ENCODE peak calls at places on chromosomes 13 and 19, in five cellular contexts. I, F, K, C and X are unnamed samples.

GRCh38 chr19:28076628-28077027 is 1136.3 kb downstream of the UQCRFS1 start:
- DNase-seq in I (no peak), F (no peak), K (no peak), C (no peak), X (no peak)

GRCh38 chr19:8392017-8392591 is 1.9 kb downstream of the RAB11B start:
- DNase-seq in I (no peak), F (peak), K (no peak), C (no peak), X (no peak)

GRCh38 chr19:17052439-17052838 is 22.8 kb downstream of the HAUS8 start:
- DNase-seq in I (peak), F (peak), K (no peak), C (no peak), X (peak)

GRCh38 chr19:2616741-2617392 is 85.6 kb downstream of the GNG7 start:
- DNase-seq in I (peak), F (no peak), K (no peak), C (no peak), X (no peak)

GRCh38 chr13:93318538-93318937 is 91.9 kb downstream of the GPC6 start:
- DNase-seq in I (no peak), F (no peak), K (no peak), C (no peak), X (no peak)

GRCh38 chr19:36140289-36141038 is 598 bp downstream of the CAPNS1 start:
- DNase-seq in I (peak), F (peak), K (peak), C (no peak), X (peak)

GRCh38 chr13:45847554-45848224 is 3.9 kb downstream of the SIAH3 start:
- DNase-seq in I (peak), F (no peak), K (no peak), C (no peak), X (no peak)

GRCh38 chr13:34174671-34175145 is 356.8 kb downstream of the RFC3 start:
- DNase-seq in I (no peak), F (peak), K (no peak), C (no peak), X (no peak)

GRCh38 chr13:65597839-65598818 is 1632.0 kb downstream of the PCDH9 start:
- DNase-seq in I (no peak), F (peak), K (no peak), C (no peak), X (no peak)

GRCh38 chr19:49344516-49345423 is 9.6 kb downstream of the CD37 start:
- DNase-seq in I (no peak), F (no peak), K (no peak), C (no peak), X (no peak)

GRCh38 chr19:812819-813358 is 8.9 kb downstream of the PLPPR3 start:
- DNase-seq in I (no peak), F (no peak), K (no peak), C (no peak), X (no peak)

GRCh38 chr19:21604941-21605548 is 99.6 kb downstream of the ZNF429 start:
- DNase-seq in I (no peak), F (peak), K (no peak), C (no peak), X (no peak)

GRCh38 chr13:48891586-48891985 is 84.1 kb upstream of the FNDC3A start:
- DNase-seq in I (no peak), F (peak), K (no peak), C (no peak), X (no peak)

GRCh38 chr13:94860981-94861407 is 148.6 kb upstream of the SOX21 start:
- DNase-seq in I (peak), F (peak), K (no peak), C (no peak), X (no peak)

GRCh38 chr13:47481521-47481920 is 519.6 kb downstream of the SUCLA2 start:
- DNase-seq in I (no peak), F (no peak), K (no peak), C (no peak), X (no peak)

GRCh38 chr19:4084547-4084877 is 17.8 kb upstream of the ZBTB7A start:
- DNase-seq in I (no peak), F (no peak), K (no peak), C (no peak), X (no peak)

GRCh38 chr19:47263169-47263560 is 6.8 kb downstream of the CCDC9 start:
- DNase-seq in I (no peak), F (no peak), K (no peak), C (no peak), X (no peak)

GRCh38 chr19:44658069-44658727 is 13.1 kb upstream of the CEACAM19 start:
- DNase-seq in I (peak), F (no peak), K (no peak), C (no peak), X (no peak)

GRCh38 chr13:40438022-40438692 is 228.3 kb downstream of the FOXO1 start:
- DNase-seq in I (no peak), F (no peak), K (no peak), C (no peak), X (no peak)

GRCh38 chr13:31011193-31011860 is 78.9 kb downstream of the TEX26 start:
- DNase-seq in I (no peak), F (no peak), K (no peak), C (no peak), X (no peak)

GRCh38 chr19:16026131-16026530 is 50.2 kb upstream of the TPM4 start:
- DNase-seq in I (no peak), F (no peak), K (no peak), C (no peak), X (no peak)

GRCh38 chr13:97468331-97468730 is 34.4 kb downstream of the RAP2A start:
- DNase-seq in I (no peak), F (peak), K (no peak), C (no peak), X (no peak)

GRCh38 chr13:31009166-31009565 is 76.7 kb downstream of the TEX26 start:
- DNase-seq in I (no peak), F (no peak), K (no peak), C (no peak), X (no peak)

GRCh38 chr13:96053003-96053703 is at the start of gene UGGT2:
- DNase-seq in I (peak), F (peak), K (no peak), C (no peak), X (peak)

GRCh38 chr19:41000310-41000737 is 9.2 kb downstream of the CYP2B6 start:
- DNase-seq in I (no peak), F (peak), K (no peak), C (no peak), X (no peak)

GRCh38 chr19:19514881-19515763 is at the start of gene TSSK6:
- DNase-seq in I (no peak), F (no peak), K (no peak), C (no peak), X (no peak)

GRCh38 chr19:10450853-10451609 is 30.7 kb downstream of the PDE4A start:
- DNase-seq in I (peak), F (no peak), K (no peak), C (no peak), X (no peak)

GRCh38 chr19:7004313-7004931 is 16.8 kb downstream of the MBD3L2B start:
- DNase-seq in I (peak), F (peak), K (no peak), C (no peak), X (peak)

GRCh38 chr19:18254546-18255500 is 19.4 kb downstream of the IQCN start:
- DNase-seq in I (peak), F (no peak), K (no peak), C (no peak), X (no peak)

GRCh38 chr19:58181902-58182576 is 822 bp upstream of the ZNF274 start:
- DNase-seq in I (peak), F (peak), K (peak), C (peak), X (no peak)

GRCh38 chr19:13796301-13797057 is 1.2 kb downstream of the ZSWIM4 start:
- DNase-seq in I (no peak), F (peak), K (no peak), C (no peak), X (peak)

GRCh38 chr19:5627395-5627904 is 4.6 kb downstream of the SAFB start:
- DNase-seq in I (peak), F (peak), K (peak), C (no peak), X (peak)

GRCh38 chr19:1045247-1045603 is 5.3 kb downstream of the ABCA7 start:
- DNase-seq in I (peak), F (no peak), K (peak), C (peak), X (peak)

GRCh38 chr13:111243981-111244380 is 76.5 kb upstream of the TEX29 start:
- DNase-seq in I (no peak), F (no peak), K (no peak), C (no peak), X (no peak)

GRCh38 chr19:10749435-10750384 is 31.8 kb downstream of the DNM2 start:
- DNase-seq in I (no peak), F (no peak), K (no peak), C (no peak), X (no peak)

GRCh38 chr19:46296722-46297431 is at the start of gene HIF3A:
- DNase-seq in I (no peak), F (peak), K (no peak), C (no peak), X (no peak)

GRCh38 chr13:97809576-97809975 is 143.9 kb upstream of the IPO5 start:
- DNase-seq in I (no peak), F (peak), K (no peak), C (no peak), X (no peak)

GRCh38 chr13:112709825-112710783 is 20.3 kb downstream of the ATP11A start:
- DNase-seq in I (no peak), F (no peak), K (no peak), C (no peak), X (no peak)

GRCh38 chr19:57288373-57288772 is 8.1 kb downstream of the ZNF460 start:
- DNase-seq in I (no peak), F (no peak), K (no peak), C (no peak), X (no peak)